ENCODE peak calls at places on chromosomes 11 and 22, in four cellular contexts. R, A, E and D are unnamed samples.

GRCh38 chr11:74932169-74932568 is 16.7 kb downstream of the XRRA1 start:
- DNase-seq in R (peak; percentile 28), A (no peak), E (no peak), D (no peak)

GRCh38 chr11:26278354-26278753 is 53.6 kb upstream of the ANO3 start:
- DNase-seq in R (no peak), A (no peak), E (no peak), D (no peak)

GRCh38 chr11:44944853-44945235 is 5.8 kb downstream of the TP53I11 start:
- DNase-seq in R (no peak), A (no peak), E (no peak), D (no peak)

GRCh38 chr22:25228822-25229221 is 9.4 kb downstream of the CRYBB2 start:
- DNase-seq in R (no peak), A (no peak), E (no peak), D (no peak)

GRCh38 chr11:77181226-77181625 is 53.2 kb downstream of the MYO7A start:
- DNase-seq in R (no peak), A (no peak), E (peak; percentile 39), D (no peak)

GRCh38 chr22:44068422-44069191 is 44.5 kb downstream of the PARVB start:
- DNase-seq in R (no peak), A (no peak), E (peak; percentile 75), D (no peak)

GRCh38 chr22:41787331-41787730 is 13.1 kb upstream of the CCDC134 start:
- DNase-seq in R (no peak), A (no peak), E (no peak), D (no peak)

GRCh38 chr11:57322881-57323467 is 1.8 kb downstream of the TNKS1BP1 start:
- DNase-seq in R (no peak), A (no peak), E (no peak), D (no peak)

GRCh38 chr11:116782728-116783127 is 5.1 kb downstream of the ZPR1 start:
- DNase-seq in R (peak; percentile 39), A (no peak), E (no peak), D (no peak)

GRCh38 chr11:37712246-37712645 is 1114.2 kb upstream of the RAG2 start:
- DNase-seq in R (no peak), A (no peak), E (no peak), D (peak; percentile 6)

GRCh38 chr22:19622061-19622441 is 92.3 kb upstream of the SEPTIN5 start:
- DNase-seq in R (no peak), A (no peak), E (no peak), D (no peak)

GRCh38 chr11:110711776-110712642 is at the start of gene ARHGAP20:
- DNase-seq in R (peak; percentile 34), A (peak; percentile 77), E (peak; percentile 84), D (peak; percentile 81)

GRCh38 chr11:112694813-112695212 is 266.4 kb upstream of the NCAM1 start:
- DNase-seq in R (no peak), A (no peak), E (no peak), D (no peak)
- TF ChIP-seq CTCF in R (no peak), A (no peak), E (no peak), D (no peak)

GRCh38 chr11:68947151-68947550 is 33.6 kb downstream of the MRGPRD start:
- DNase-seq in R (no peak), A (no peak), E (no peak), D (no peak)

GRCh38 chr11:68948948-68949347 is 31.8 kb downstream of the MRGPRD start:
- DNase-seq in R (no peak), A (no peak), E (no peak), D (no peak)

GRCh38 chr11:68950776-68951175 is 30.0 kb downstream of the MRGPRD start:
- DNase-seq in R (no peak), A (no peak), E (no peak), D (no peak)

GRCh38 chr11:68948496-68948895 is 32.3 kb downstream of the MRGPRD start:
- DNase-seq in R (no peak), A (no peak), E (no peak), D (no peak)

DNA sequence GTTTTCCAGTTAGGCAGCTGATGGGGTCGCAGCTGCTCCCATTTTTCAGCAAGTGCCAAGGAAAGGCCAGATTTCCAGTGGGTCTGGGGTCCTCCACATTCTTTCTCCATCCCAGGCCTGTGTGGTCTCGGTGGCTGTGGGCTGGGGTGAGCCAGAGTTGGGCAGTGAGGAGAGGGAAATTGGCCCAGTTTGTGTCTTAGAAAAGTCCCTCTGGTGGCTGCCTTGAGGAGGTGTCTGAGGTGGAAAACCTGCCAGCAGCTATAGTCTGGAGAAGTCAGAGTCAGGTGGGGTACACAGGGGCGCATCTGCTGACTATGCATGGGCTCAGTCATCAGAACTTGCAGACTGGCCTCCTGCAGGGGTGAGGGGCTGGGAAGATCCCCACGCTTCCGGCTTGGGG is 30.5 kb downstream of the MRGPRD start:
- DNase-seq in R (peak; percentile 16), A (no peak), E (no peak), D (no peak)
- TF ChIP-seq CTCF in R (peak; percentile 66), A (peak; percentile 13), E (no peak), D (peak; percentile 14)

DNA sequence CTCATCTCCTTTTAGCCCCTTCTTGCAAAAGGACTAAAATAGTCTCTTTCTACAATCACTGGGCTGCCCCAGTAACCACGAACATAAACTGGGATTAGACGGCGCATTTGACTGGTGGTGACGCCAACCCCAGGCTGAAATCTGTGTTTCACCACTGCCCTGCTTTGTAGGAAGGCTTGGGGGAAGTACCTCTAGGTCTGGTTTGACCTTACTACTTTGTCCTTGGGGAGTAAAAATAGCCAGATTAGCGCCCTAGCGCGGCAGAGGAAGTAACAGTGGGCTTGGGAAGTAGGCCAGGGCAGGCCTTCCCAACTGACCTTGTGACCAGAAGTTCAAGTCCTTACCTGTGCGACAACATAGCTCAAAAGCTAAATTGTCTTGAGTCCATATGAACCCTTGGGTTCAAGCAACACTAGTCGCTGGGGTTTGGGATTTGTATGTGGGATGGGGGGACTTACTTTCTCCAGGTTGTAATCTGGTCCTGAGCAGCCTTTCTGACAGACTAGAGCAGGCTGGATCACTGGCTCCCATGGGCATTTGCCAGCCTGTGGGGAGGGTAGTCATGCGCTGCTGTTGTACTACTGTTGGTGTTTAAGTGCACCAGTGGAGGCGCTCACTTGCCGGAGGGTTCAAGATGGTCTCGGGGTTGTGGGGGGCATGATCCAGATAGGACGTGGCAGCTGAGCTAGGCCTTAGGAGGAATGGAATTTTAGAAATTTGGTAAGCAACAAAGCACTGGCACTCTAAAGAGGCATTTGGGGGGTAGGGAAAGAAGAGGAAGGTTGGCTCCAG is 953 bp upstream of the PACS1 start:
- DNase-seq in R (peak; percentile 59), A (no peak), E (no peak), D (no peak)
- TF ChIP-seq CTCF in R (peak; percentile 44), A (no peak), E (no peak), D (no peak)

GRCh38 chr11:12223771-12224536 is 113.6 kb downstream of the MICAL2 start:
- DNase-seq in R (no peak), A (no peak), E (no peak), D (no peak)
- TF ChIP-seq CTCF in R (no peak), A (no peak), E (no peak), D (no peak)

GRCh38 chr11:47186937-47187681 is 875 bp upstream of the PACSIN3 start:
- DNase-seq in R (no peak), A (peak; percentile 72), E (peak; percentile 67), D (peak; percentile 68)

GRCh38 chr11:47187723-47188122 is 1.5 kb upstream of the PACSIN3 start:
- DNase-seq in R (no peak), A (no peak), E (no peak), D (no peak)

GRCh38 chr11:47185305-47186075 is 744 bp downstream of the PACSIN3 start:
- DNase-seq in R (peak; percentile 22), A (peak; percentile 67), E (peak; percentile 84), D (peak; percentile 66)

GRCh38 chr11:47184711-47185304 is 1.4 kb downstream of the PACSIN3 start:
- DNase-seq in R (no peak), A (no peak), E (no peak), D (peak; percentile 28)

DNA sequence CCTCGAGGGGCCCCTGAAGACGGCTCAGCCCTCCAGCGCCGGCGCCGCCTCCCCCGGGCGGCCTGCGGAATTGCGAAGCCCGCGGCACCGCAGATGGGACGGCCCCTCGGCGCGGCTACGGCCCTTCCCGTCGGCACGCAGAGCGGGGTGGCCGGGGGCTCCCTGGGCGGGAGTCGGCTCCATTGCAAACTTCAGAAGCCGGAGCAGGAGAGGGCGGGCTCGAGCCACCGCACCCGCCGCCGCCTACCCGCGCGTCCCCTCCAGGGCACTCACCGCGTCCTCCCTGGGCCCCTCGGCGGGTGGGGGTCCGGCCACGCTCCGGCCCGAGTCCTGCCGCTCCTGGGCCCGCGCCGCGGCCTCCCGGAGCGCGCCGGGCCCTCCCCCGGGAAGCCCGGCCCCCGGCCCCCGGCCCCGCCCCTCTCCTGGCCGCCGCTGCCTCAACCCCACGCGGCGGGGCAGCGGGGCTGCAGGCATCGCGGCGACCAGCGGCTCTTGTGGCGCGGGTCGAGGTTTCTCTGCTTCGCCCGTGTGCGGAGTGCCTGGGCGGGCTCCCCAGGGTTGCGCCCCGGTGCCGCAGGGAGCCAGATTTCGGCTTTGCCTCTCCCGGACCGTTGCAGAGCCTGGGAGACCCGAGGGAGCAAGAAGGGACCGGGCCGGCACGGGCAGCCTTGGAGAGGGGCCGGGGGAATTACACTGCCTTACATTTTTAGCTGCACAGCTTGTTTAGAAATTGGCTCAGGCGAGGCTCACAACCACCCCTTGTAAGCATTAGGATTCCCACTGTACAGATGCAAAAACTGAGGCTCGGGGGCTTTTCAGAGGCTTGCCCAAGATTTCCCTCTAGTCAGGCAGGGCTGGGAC is at the start of gene PACSIN3:
- DNase-seq in R (no peak), A (peak; percentile 66), E (peak; percentile 70), D (peak; percentile 75)
- TF ChIP-seq CTCF in R (peak; percentile 19), A (no peak), E (no peak), D (no peak)

GRCh38 chr11:1221848-1222311 is 986 bp upstream of the MUC5B start:
- DNase-seq in R (no peak), A (no peak), E (peak; percentile 38), D (peak; percentile 2)
- TF ChIP-seq CTCF in R (no peak), A (no peak), E (no peak), D (no peak)

GRCh38 chr11:64088159-64089026 is 52.7 kb downstream of the FLRT1 start:
- DNase-seq in R (no peak), A (no peak), E (no peak), D (no peak)
- TF ChIP-seq CTCF in R (peak; percentile 62), A (no peak), E (peak; percentile 35), D (no peak)

DNA sequence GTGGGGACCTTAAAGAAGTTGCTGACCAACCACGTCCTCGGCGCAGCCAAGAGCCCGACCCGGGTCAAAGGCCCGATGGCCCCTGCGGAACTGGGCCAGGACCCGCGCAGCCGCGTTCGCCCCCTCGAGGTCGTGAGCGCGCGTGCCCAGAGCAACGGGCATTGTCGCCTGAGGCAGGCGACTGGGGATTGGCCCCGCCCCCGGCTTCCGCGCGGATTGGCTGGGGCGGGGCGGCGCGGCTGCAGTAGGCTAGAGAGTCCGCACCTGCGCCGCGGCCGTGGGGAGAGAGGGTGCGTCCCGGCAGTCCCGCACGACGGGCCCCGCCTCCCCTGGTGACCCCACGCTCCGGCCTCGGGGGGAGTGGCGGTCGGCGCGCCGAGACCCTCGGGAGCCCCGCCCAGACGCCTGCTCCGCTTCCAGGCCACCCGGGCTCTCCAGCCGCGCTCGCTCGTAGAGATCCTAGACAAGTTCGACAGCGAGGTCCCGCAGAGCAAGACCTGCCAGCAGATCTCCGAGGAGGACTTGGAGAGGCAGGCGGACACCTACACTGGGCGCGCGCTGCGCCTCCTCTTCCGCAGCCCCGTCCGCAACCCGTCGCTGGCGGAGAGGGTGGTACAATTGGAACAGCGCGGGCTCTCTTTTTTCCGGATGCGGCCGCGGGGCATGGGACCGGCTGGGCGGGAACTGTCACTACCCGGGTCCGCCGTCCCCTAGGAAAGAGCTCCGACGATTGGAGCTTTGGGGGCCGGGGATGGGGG is 8.3 kb upstream of the PPIL2 start:
- DNase-seq in R (no peak), A (no peak), E (peak; percentile 91), D (peak; percentile 91)
- TF ChIP-seq CTCF in R (no peak), A (no peak), E (peak; percentile 36), D (no peak)